ENCODE peak calls at places on chromosome 3, in eight cellular contexts. U is retinal pigment epithelial cell, D is adrenal gland, J is fibroblast of pulmonary artery, R is left ventricle myocardium inferior, H is cardiac muscle cell, L is upper lobe of right lung, O is breast epithelium. Z is an unnamed sample.

GRCh38 chr3:159273608-159274007 is 471.8 kb downstream of the MFSD1 start:
- DNase-seq in D (peak), U (no peak), O (no peak), H (peak), J (peak), R (peak), L (no peak), Z (peak)

GRCh38 chr3:63961891-63962290 is 49.7 kb upstream of the SCAANT1 start:
- DNase-seq in O (no peak), L (no peak), H (peak), J (peak), R (no peak), U (no peak), D (no peak), Z (peak)

GRCh38 chr3:175105066-175105465 is 245.9 kb downstream of the NAALADL2 start:
- DNase-seq in D (no peak), J (peak), O (no peak), L (no peak), U (no peak), H (no peak), R (no peak), Z (peak)

GRCh38 chr3:20480771-20481170 is 294.8 kb upstream of the SGO1 start:
- DNase-seq in L (no peak), H (no peak), J (peak), R (no peak), U (no peak), D (no peak), O (no peak), Z (peak)

GRCh38 chr3:160676547-160677303 is at the start of gene ARL14:
- DNase-seq in O (no peak), U (peak), J (peak), R (no peak), L (no peak), H (no peak), D (no peak), Z (peak)

GRCh38 chr3:115228266-115228665 is 81.2 kb upstream of the ZBTB20 start:
- DNase-seq in L (no peak), J (no peak), H (no peak), U (no peak), D (no peak), R (no peak), O (no peak), Z (peak)

GRCh38 chr3:189726277-189726676 is 95.1 kb downstream of the TP63 start:
- DNase-seq in O (no peak), R (no peak), L (no peak), D (no peak), H (no peak), J (no peak), U (no peak), Z (no peak)

GRCh38 chr3:133949438-133949837 is 53.8 kb upstream of the RAB6B start:
- DNase-seq in L (no peak), R (no peak), U (no peak), D (no peak), O (no peak), J (peak), H (peak), Z (peak)

GRCh38 chr3:187689984-187690383 is 12.4 kb downstream of the RTP2 start:
- DNase-seq in D (no peak), O (no peak), R (no peak), L (no peak), H (no peak), J (peak), U (no peak), Z (peak)

GRCh38 chr3:72582211-72582878 is 265.9 kb downstream of the SHQ1 start:
- DNase-seq in J (no peak), R (no peak), D (no peak), O (no peak), H (no peak), U (no peak), L (no peak), Z (no peak)

GRCh38 chr3:30282052-30282708 is 324.2 kb upstream of the TGFBR2 start:
- DNase-seq in R (no peak), D (no peak), H (no peak), L (no peak), U (peak), J (peak), O (no peak), Z (peak)

GRCh38 chr3:118987466-118987865 is 47.2 kb downstream of the IGSF11 start:
- DNase-seq in H (no peak), O (no peak), D (peak), J (peak), R (peak), L (no peak), U (peak), Z (peak)

GRCh38 chr3:177135841-177136492 is 61.3 kb downstream of the TBL1XR1 start:
- DNase-seq in R (no peak), D (no peak), O (no peak), J (no peak), L (no peak), H (no peak), U (no peak), Z (no peak)

GRCh38 chr3:134791992-134792391 is 3.1 kb upstream of the EPHB1 start:
- DNase-seq in J (no peak), O (no peak), L (no peak), H (no peak), D (no peak), R (no peak), U (no peak), Z (no peak)

GRCh38 chr3:145182196-145182911 is 978.6 kb downstream of the PLOD2 start:
- DNase-seq in H (no peak), D (no peak), U (peak), R (no peak), L (no peak), O (no peak), J (no peak), Z (no peak)

GRCh38 chr3:87082806-87083440 is 92.0 kb upstream of the VGLL3 start:
- DNase-seq in D (no peak), U (peak), O (no peak), J (peak), H (peak), L (no peak), R (no peak), Z (peak)

GRCh38 chr3:11509175-11510000 is 134.3 kb downstream of the VGLL4 start:
- DNase-seq in U (peak), H (peak), J (peak), L (peak), D (peak), R (peak), O (no peak), Z (peak)

GRCh38 chr3:18264331-18264730 is 160.8 kb downstream of the SATB1 start:
- DNase-seq in J (no peak), O (no peak), R (no peak), H (no peak), L (no peak), U (no peak), D (no peak), Z (no peak)

GRCh38 chr3:14947886-14948608 is 664 bp downstream of the NR2C2 start:
- DNase-seq in J (peak), U (peak), D (peak), R (peak), O (peak), L (peak), H (peak), Z (peak)

GRCh38 chr3:122146466-122146865 is 37.0 kb upstream of the CASR start:
- DNase-seq in J (no peak), H (no peak), R (no peak), U (no peak), L (no peak), D (no peak), O (no peak), Z (no peak)

GRCh38 chr3:43733459-43734384 is 43.0 kb downstream of the ABHD5 start:
- DNase-seq in H (no peak), R (peak), O (no peak), J (peak), U (peak), D (peak), L (no peak), Z (peak)

GRCh38 chr3:151770941-151771340 is 37.2 kb downstream of the AADACL2 start:
- DNase-seq in U (no peak), O (no peak), R (peak), L (peak), D (peak), J (peak), H (no peak), Z (peak)

GRCh38 chr3:69838696-69839515 is 99.6 kb downstream of the MITF start:
- DNase-seq in U (no peak), L (no peak), H (peak), D (no peak), R (no peak), O (no peak), J (no peak), Z (peak)
- H3K4me3 ChIP-seq in U (no peak), L (no peak), H (no peak), D (no peak), R (no peak), O (no peak), J (no peak), Z (no peak)

DNA sequence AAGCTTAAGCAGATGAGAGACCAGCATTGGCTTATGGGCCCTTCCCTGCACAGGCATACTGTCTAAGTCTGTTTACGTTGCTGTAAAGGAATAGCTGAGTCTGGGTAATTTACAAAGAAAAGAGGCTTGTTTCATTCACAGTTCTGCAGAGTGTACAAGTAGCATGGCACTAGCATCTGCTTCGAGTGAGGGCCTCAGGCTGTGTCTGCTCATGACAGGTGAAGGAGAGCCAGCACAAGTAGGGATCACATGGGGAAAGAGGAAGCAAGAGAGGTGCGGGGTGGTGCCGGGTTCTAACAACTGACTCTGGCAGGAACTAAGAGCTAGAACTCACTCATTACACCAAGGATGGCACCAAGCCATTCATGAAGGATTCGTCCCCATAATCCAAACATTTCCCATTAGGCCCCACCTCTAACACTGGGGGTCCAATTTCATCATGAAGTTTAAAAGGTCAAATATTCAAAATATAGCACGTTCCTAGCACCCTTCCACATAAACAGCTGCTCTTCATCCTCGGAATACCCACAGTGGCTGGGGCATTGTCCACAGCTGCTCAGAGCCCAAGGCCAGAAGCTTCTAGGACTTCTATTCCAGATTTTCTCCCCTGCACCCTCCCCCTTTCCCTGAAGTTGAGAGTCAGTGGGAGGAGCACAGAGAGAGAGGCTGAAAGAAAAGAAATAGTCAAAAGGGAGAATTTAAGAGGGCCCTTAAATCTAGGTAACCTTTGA is 5.6 kb downstream of the RTP3 start:
- DNase-seq in L (no peak), R (no peak), D (no peak), U (no peak), H (no peak), J (no peak), O (no peak), Z (no peak)
- TF ChIP-seq CTCF in L (no peak), R (no peak), D (no peak), U (no peak), H (no peak), J (no peak), O (no peak), Z (no peak)

GRCh38 chr3:141738636-141739363 is 702 bp downstream of the RNF7 start:
- DNase-seq in O (no peak), D (peak), H (peak), L (no peak), U (peak), J (peak), R (no peak), Z (peak)

GRCh38 chr3:141740349-141740748 is 2.3 kb downstream of the RNF7 start:
- DNase-seq in L (no peak), D (no peak), R (no peak), J (no peak), U (no peak), O (no peak), H (no peak), Z (no peak)

GRCh38 chr3:141737828-141738635 is at the start of gene RNF7:
- DNase-seq in H (peak), J (peak), O (peak), U (peak), R (peak), D (peak), L (peak), Z (peak)

GRCh38 chr3:141737108-141737507 is 990 bp upstream of the RNF7 start:
- DNase-seq in D (no peak), H (no peak), U (no peak), O (no peak), J (no peak), L (no peak), R (no peak), Z (no peak)

GRCh38 chr3:141739731-141740130 is 1.6 kb downstream of the RNF7 start:
- DNase-seq in L (no peak), R (no peak), D (no peak), U (no peak), O (no peak), H (no peak), J (no peak), Z (no peak)
- H3K4me3 ChIP-seq in L (peak), R (peak), D (peak), U (peak), O (peak), H (peak), J (peak), Z (peak)

DNA sequence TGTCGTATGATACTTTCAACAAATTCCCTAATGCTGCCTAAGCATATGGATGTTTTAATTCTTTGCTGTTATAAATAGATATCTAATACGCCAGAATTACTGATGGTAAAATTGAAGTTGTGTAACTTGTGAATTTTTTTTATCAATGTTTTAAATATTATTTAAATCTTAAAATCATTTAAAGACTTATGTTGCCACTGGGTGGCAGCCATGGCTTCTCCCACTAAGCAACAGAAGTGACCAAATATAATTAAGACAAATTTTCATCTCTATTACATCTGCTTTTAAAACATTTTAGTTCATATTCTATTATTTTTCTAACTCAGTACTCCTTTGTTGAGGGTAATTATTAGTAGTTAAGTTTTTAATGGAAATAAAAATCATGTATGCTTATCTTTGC is 8.1 kb upstream of the IL20RB start:
- DNase-seq in J (peak), O (no peak), R (no peak), L (no peak), H (no peak), U (no peak), D (no peak), Z (peak)
- TF ChIP-seq CTCF in J (peak), O (no peak), R (peak), L (peak), H (no peak), U (peak), D (no peak), Z (peak)